ENCODE peak calls at places on chromosomes 2 and 18, in ten cellular contexts. W, J, L, H, X, O, B, P, I and V are unnamed samples.

GRCh38 chr18:11721720-11722119 is 32.7 kb downstream of the GNAL start:
- DNase-seq in W (no peak), J (no peak), L (peak), H (no peak), X (no peak), O (no peak), B (no peak), P (no peak), I (no peak), V (no peak)

GRCh38 chr2:207503234-207503633 is 26.5 kb upstream of the CREB1 start:
- DNase-seq in W (peak), J (no peak), L (no peak), H (no peak), X (no peak), O (no peak), B (no peak), P (no peak), I (no peak), V (no peak)

GRCh38 chr2:144886847-144887246 is 366.9 kb upstream of the ZEB2 start:
- DNase-seq in W (peak), J (no peak), L (peak), H (peak), X (no peak), O (no peak), B (peak), P (peak), I (no peak), V (no peak)

GRCh38 chr2:134934641-134935040 is 16.0 kb downstream of the CCNT2 start:
- DNase-seq in W (no peak), J (no peak), L (no peak), H (no peak), X (no peak), O (no peak), B (no peak), P (no peak), I (peak), V (no peak)

GRCh38 chr2:34241905-34242740 is 643.0 kb upstream of the FAM98A start:
- DNase-seq in W (no peak), J (no peak), L (peak), H (peak), X (no peak), O (peak), B (no peak), P (peak), I (no peak), V (no peak)

GRCh38 chr2:222433381-222434173 is 9.2 kb downstream of the SGPP2 start:
- DNase-seq in W (no peak), J (peak), L (no peak), H (no peak), X (no peak), O (no peak), B (no peak), P (no peak), I (no peak), V (no peak)

GRCh38 chr2:241063587-241063986 is 38.5 kb downstream of the MTERF4 start:
- DNase-seq in W (no peak), J (peak), L (peak), H (peak), X (no peak), O (no peak), B (peak), P (peak), I (no peak), V (no peak)

GRCh38 chr2:86226069-86226468 is 26.8 kb downstream of the MRPL35 start:
- DNase-seq in W (no peak), J (no peak), L (no peak), H (no peak), X (no peak), O (no peak), B (no peak), P (no peak), I (no peak), V (no peak)

GRCh38 chr2:86791574-86791973 is 861 bp upstream of the CD8A start:
- DNase-seq in W (no peak), J (peak), L (no peak), H (no peak), X (no peak), O (no peak), B (no peak), P (no peak), I (no peak), V (no peak)

GRCh38 chr2:204931562-204931961 is 386.3 kb downstream of the PARD3B start:
- DNase-seq in W (no peak), J (no peak), L (no peak), H (no peak), X (no peak), O (no peak), B (no peak), P (no peak), I (no peak), V (no peak)

GRCh38 chr2:30721668-30722647 is 85.3 kb downstream of the CAPN13 start:
- DNase-seq in W (no peak), J (no peak), L (no peak), H (no peak), X (no peak), O (peak), B (peak), P (no peak), I (no peak), V (no peak)

GRCh38 chr2:1976112-1976511 is 231.8 kb upstream of the PXDN start:
- DNase-seq in W (no peak), J (no peak), L (no peak), H (no peak), X (no peak), O (no peak), B (no peak), P (no peak), I (no peak), V (no peak)

GRCh38 chr18:56083889-56084288 is 495.9 kb upstream of the TCF4 start:
- DNase-seq in W (no peak), J (peak), L (no peak), H (no peak), X (no peak), O (no peak), B (no peak), P (no peak), I (no peak), V (no peak)

GRCh38 chr18:67845035-67845434 is 328.5 kb upstream of the DSEL start:
- DNase-seq in W (no peak), J (no peak), L (no peak), H (no peak), X (no peak), O (no peak), B (no peak), P (no peak), I (no peak), V (no peak)

GRCh38 chr2:168136392-168136977 is 110.9 kb downstream of the STK39 start:
- DNase-seq in W (no peak), J (no peak), L (no peak), H (no peak), X (no peak), O (no peak), B (no peak), P (no peak), I (peak), V (no peak)

GRCh38 chr2:158495175-158495574 is 38.4 kb downstream of the PKP4 start:
- DNase-seq in W (no peak), J (no peak), L (no peak), H (no peak), X (no peak), O (no peak), B (no peak), P (no peak), I (no peak), V (no peak)

GRCh38 chr2:236682651-236683422 is 113.2 kb downstream of the ACKR3 start:
- DNase-seq in W (peak), J (no peak), L (no peak), H (peak), X (no peak), O (no peak), B (no peak), P (no peak), I (no peak), V (no peak)

GRCh38 chr2:190119257-190119656 is 56.7 kb upstream of the MSTN start:
- DNase-seq in W (peak), J (peak), L (no peak), H (peak), X (no peak), O (no peak), B (no peak), P (peak), I (no peak), V (no peak)

GRCh38 chr2:43542285-43542933 is 53.4 kb downstream of the THADA start:
- DNase-seq in W (no peak), J (no peak), L (no peak), H (no peak), X (no peak), O (no peak), B (no peak), P (no peak), I (peak), V (no peak)

GRCh38 chr2:72694715-72695496 is 130.9 kb downstream of the EXOC6B start:
- DNase-seq in W (peak), J (no peak), L (no peak), H (peak), X (peak), O (peak), B (peak), P (peak), I (peak), V (no peak)

GRCh38 chr2:113105047-113105446 is 22.4 kb upstream of the IL1RN start:
- DNase-seq in W (no peak), J (no peak), L (no peak), H (no peak), X (no peak), O (no peak), B (no peak), P (no peak), I (peak), V (no peak)

GRCh38 chr2:29589440-29590103 is 331.8 kb downstream of the ALK start:
- DNase-seq in W (no peak), J (no peak), L (no peak), H (no peak), X (no peak), O (no peak), B (no peak), P (no peak), I (no peak), V (no peak)

GRCh38 chr2:200356306-200356705 is 49.8 kb downstream of the SPATS2L start:
- DNase-seq in W (no peak), J (no peak), L (no peak), H (no peak), X (no peak), O (no peak), B (no peak), P (no peak), I (no peak), V (no peak)

GRCh38 chr2:27772804-27773203 is 1.3 kb downstream of the MRPL33 start:
- DNase-seq in W (no peak), J (no peak), L (no peak), H (no peak), X (no peak), O (no peak), B (no peak), P (no peak), I (no peak), V (no peak)

GRCh38 chr18:63683152-63683551 is 19.6 kb upstream of the SERPINB11 start:
- DNase-seq in W (no peak), J (peak), L (no peak), H (no peak), X (peak), O (peak), B (no peak), P (no peak), I (peak), V (no peak)

GRCh38 chr18:64618390-64618789 is 469.5 kb upstream of the LINC00305 start:
- DNase-seq in W (no peak), J (no peak), L (no peak), H (peak), X (no peak), O (no peak), B (no peak), P (no peak), I (no peak), V (no peak)

GRCh38 chr2:178859760-178860159 is 52.5 kb upstream of the TTN start:
- DNase-seq in W (peak), J (no peak), L (no peak), H (no peak), X (no peak), O (no peak), B (no peak), P (no peak), I (no peak), V (no peak)

GRCh38 chr18:58150772-58151171 is 106.7 kb downstream of the NEDD4L start:
- DNase-seq in W (no peak), J (no peak), L (no peak), H (no peak), X (no peak), O (no peak), B (no peak), P (no peak), I (no peak), V (no peak)

GRCh38 chr2:112690853-112691390 is 29.9 kb upstream of the NT5DC4 start:
- DNase-seq in W (peak), J (peak), L (peak), H (peak), X (no peak), O (peak), B (peak), P (no peak), I (peak), V (peak)

GRCh38 chr2:180184506-180184905 is 177.4 kb upstream of the CWC22 start:
- DNase-seq in W (no peak), J (no peak), L (no peak), H (no peak), X (no peak), O (no peak), B (no peak), P (no peak), I (peak), V (no peak)

GRCh38 chr2:37523861-37524362 is 147.5 kb downstream of the CDC42EP3 start:
- DNase-seq in W (peak), J (no peak), L (no peak), H (no peak), X (peak), O (no peak), B (peak), P (no peak), I (peak), V (no peak)

DNA sequence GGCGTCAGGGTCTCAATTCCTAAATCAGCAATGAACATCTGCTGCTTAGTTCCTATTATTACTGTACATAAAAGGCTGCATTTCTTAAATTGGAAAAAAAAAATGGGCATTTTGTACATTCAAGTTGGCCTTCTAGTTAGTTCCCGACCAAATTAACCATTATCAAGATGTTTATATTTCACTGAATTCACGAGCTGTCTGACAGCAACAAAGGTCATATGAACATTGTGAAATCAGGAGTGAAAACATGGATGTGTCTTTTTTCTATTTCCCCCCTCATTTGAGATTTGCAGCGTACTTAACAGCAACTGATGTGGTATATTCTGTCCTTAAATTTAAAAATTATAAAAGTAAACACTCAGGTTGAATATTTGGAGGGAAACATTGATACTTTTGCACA is 16.9 kb upstream of the MTCL1 start:
- DNase-seq in W (no peak), J (no peak), L (no peak), H (no peak), X (no peak), O (no peak), B (no peak), P (no peak), I (no peak), V (no peak)
- H3K27ac ChIP-seq in W (no peak), J (no peak), L (no peak), H (no peak), X (no peak), O (no peak), B (no peak), P (no peak), I (no peak), V (no peak)

GRCh38 chr2:161100216-161100615 is 60.0 kb upstream of the TANK start:
- DNase-seq in W (no peak), J (no peak), L (no peak), H (no peak), X (no peak), O (no peak), B (no peak), P (no peak), I (no peak), V (no peak)
- H3K27ac ChIP-seq in W (no peak), J (no peak), L (no peak), H (no peak), X (no peak), O (no peak), B (no peak), P (no peak), I (no peak), V (no peak)

DNA sequence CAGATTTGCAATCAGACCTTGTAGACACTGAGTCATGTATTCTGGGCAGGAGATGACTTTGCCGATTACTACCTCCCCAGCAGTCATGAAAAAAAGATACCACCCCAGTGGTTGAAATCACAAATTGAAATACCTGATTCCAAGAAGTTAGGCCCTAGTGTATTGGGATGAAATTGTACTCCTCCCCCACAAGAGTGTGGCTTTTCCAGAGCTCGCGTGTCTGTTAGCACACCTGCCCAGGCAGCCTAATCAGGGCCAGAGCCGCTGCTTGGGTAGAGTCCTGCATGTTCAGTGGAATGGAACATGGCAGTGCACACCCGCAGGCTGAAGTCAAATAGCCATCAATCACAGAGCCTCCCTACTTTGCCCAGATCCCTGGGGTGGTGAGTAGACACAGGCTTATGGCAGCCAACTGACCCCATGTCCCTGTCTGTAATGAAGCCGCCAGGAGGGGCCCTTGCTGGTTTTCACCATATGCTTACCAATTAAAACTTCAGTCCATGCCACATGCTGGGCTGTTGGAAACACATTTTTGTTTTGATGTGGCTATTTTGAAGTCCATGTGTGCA is 122.4 kb downstream of the TPGS2 start:
- DNase-seq in W (no peak), J (no peak), L (no peak), H (no peak), X (no peak), O (no peak), B (no peak), P (no peak), I (no peak), V (no peak)
- H3K27ac ChIP-seq in W (no peak), J (no peak), L (no peak), H (no peak), X (no peak), O (no peak), B (no peak), P (no peak), I (no peak), V (no peak)

DNA sequence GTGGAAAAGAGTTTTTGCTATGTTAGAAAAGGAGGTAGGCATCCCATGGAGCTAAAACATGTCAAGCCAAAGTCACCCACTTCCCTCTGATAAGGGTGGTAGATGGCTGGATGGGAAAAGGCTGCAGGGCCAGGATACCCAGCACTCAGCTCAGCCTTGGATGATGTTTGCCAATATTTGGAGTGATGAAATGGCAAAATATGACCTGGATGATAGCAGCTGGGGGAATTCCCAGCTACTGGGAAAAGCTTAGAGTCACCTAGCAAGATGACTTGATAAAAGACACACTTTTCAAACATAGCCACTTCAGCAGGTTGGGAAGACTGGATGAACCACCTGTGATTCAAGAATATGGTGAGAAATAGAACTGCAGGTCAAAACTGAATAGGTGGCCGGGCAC is 10.1 kb downstream of the RFX8 start:
- DNase-seq in W (no peak), J (no peak), L (no peak), H (no peak), X (no peak), O (no peak), B (no peak), P (no peak), I (no peak), V (no peak)
- H3K27ac ChIP-seq in W (peak), J (no peak), L (no peak), H (no peak), X (no peak), O (no peak), B (peak), P (no peak), I (no peak), V (no peak)

GRCh38 chr2:10285191-10285577 is 17.5 kb upstream of the HPCAL1 start:
- DNase-seq in W (no peak), J (no peak), L (no peak), H (no peak), X (no peak), O (no peak), B (no peak), P (no peak), I (no peak), V (no peak)
- H3K27ac ChIP-seq in W (peak), J (no peak), L (peak), H (peak), X (peak), O (peak), B (peak), P (no peak), I (peak), V (no peak)

DNA sequence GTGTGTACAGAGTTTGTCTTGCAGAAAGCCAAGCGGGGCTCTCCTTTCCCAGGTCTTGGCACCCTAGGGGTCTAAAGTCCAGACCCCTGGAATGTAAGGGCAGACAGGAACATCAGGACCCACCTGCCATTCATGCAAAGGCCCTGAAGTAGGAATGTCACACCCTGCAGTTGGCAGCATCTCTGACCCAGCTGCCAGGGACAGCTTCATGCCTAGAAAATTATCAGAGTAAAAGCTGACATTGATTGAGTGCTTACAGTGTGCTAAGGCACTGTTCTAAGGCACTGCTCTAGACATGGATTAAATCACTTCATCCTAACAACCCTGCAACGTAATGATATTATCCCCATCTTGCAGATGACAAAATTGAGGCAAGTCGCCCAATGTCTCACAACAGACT is 24.7 kb upstream of the SLC14A2 start:
- DNase-seq in W (peak), J (no peak), L (no peak), H (no peak), X (no peak), O (no peak), B (no peak), P (no peak), I (no peak), V (no peak)
- H3K27ac ChIP-seq in W (peak), J (no peak), L (no peak), H (no peak), X (no peak), O (no peak), B (peak), P (no peak), I (no peak), V (no peak)

DNA sequence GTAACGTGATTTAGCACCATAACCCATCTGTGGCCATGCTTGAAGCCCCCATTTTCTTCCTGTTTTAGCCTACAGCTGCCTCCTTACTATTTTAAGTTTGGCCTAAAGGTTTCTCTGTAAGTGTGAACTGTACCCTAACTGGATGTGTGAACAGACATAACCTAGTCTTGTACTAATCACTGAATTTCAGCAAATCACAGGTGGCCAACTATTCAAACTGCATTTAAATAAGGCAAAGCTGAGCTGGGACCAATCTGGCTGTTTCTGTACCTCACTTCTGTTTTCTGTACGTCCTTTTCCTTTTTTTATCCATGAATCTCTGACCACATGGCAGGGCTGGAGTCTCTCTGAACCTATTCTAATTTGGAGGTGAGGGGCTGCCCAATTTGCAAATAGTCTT is 452.7 kb upstream of the HS6ST1 start:
- DNase-seq in W (no peak), J (no peak), L (no peak), H (no peak), X (no peak), O (no peak), B (no peak), P (no peak), I (no peak), V (no peak)
- H3K27ac ChIP-seq in W (no peak), J (no peak), L (no peak), H (no peak), X (no peak), O (no peak), B (no peak), P (no peak), I (no peak), V (no peak)